ENCODE peak calls at places on chromosomes 12 and 14, in four cellular contexts. One of them, this sample, is unnamed.
A peak's percentile ranks its signal among the peaks of the same experiment; 100 is the strongest.

GRCh38 chr14:41606249-41607118 is at the start of gene LRFN5:
- DNase-seq in heart right ventricle: peak; percentile 45
- DNase-seq in BJ: no peak
- DNase-seq in dorsolateral prefrontal cortex: peak; percentile 56
- DNase-seq in this sample: peak; percentile 36

GRCh38 chr12:65798903-65799302 is 25.4 kb upstream of the HMGA2 start:
- DNase-seq in heart right ventricle: no peak
- DNase-seq in dorsolateral prefrontal cortex: no peak
- DNase-seq in BJ: no peak
- DNase-seq in this sample: no peak

GRCh38 chr14:36659822-36660735 is 1.6 kb upstream of the PAX9 start:
- DNase-seq in heart right ventricle: no peak
- DNase-seq in BJ: no peak
- DNase-seq in dorsolateral prefrontal cortex: no peak
- DNase-seq in this sample: no peak

GRCh38 chr12:108728820-108729611 is 2.3 kb downstream of the CORO1C start:
- DNase-seq in BJ: no peak
- DNase-seq in heart right ventricle: no peak
- DNase-seq in dorsolateral prefrontal cortex: no peak
- DNase-seq in this sample: no peak

GRCh38 chr12:78697817-78698415 is 166.7 kb upstream of the SYT1 start:
- DNase-seq in dorsolateral prefrontal cortex: no peak
- DNase-seq in BJ: no peak
- DNase-seq in heart right ventricle: no peak
- DNase-seq in this sample: no peak

GRCh38 chr12:56315626-56316473 is at the start of gene CNPY2:
- DNase-seq in heart right ventricle: peak; percentile 94
- DNase-seq in BJ: peak; percentile 84
- DNase-seq in dorsolateral prefrontal cortex: peak; percentile 90
- DNase-seq in this sample: peak; percentile 97

GRCh38 chr14:94157195-94157594 is 16.9 kb upstream of the PPP4R4 start:
- DNase-seq in BJ: no peak
- DNase-seq in heart right ventricle: no peak
- DNase-seq in dorsolateral prefrontal cortex: no peak
- DNase-seq in this sample: no peak

GRCh38 chr12:15664491-15664890 is 124.7 kb downstream of the EPS8 start:
- DNase-seq in BJ: no peak
- DNase-seq in dorsolateral prefrontal cortex: no peak
- DNase-seq in heart right ventricle: no peak
- DNase-seq in this sample: no peak

GRCh38 chr12:12686925-12687324 is 9.1 kb downstream of the GPR19 start:
- DNase-seq in BJ: peak; percentile 26
- DNase-seq in heart right ventricle: no peak
- DNase-seq in dorsolateral prefrontal cortex: no peak
- DNase-seq in this sample: no peak

GRCh38 chr12:130646690-130647089 is 69.4 kb downstream of the RIMBP2 start:
- DNase-seq in dorsolateral prefrontal cortex: no peak
- DNase-seq in BJ: no peak
- DNase-seq in heart right ventricle: no peak
- DNase-seq in this sample: no peak

GRCh38 chr12:8951744-8952143 is 2.3 kb upstream of the M6PR start:
- DNase-seq in dorsolateral prefrontal cortex: no peak
- DNase-seq in BJ: no peak
- DNase-seq in heart right ventricle: no peak
- DNase-seq in this sample: no peak

GRCh38 chr12:63820427-63820826 is 24.1 kb upstream of the SRGAP1 start:
- DNase-seq in heart right ventricle: no peak
- DNase-seq in dorsolateral prefrontal cortex: no peak
- DNase-seq in BJ: no peak
- DNase-seq in this sample: no peak

GRCh38 chr12:20527396-20528154 is 159.2 kb downstream of the PDE3A start:
- DNase-seq in heart right ventricle: no peak
- DNase-seq in BJ: no peak
- DNase-seq in dorsolateral prefrontal cortex: no peak
- DNase-seq in this sample: no peak

GRCh38 chr14:61213116-61213720 is 67.9 kb downstream of the TMEM30B start:
- DNase-seq in BJ: peak; percentile 84
- DNase-seq in dorsolateral prefrontal cortex: no peak
- DNase-seq in heart right ventricle: no peak
- DNase-seq in this sample: no peak

GRCh38 chr12:46470039-46470627 is 97.6 kb upstream of the SLC38A2 start:
- DNase-seq in heart right ventricle: no peak
- DNase-seq in dorsolateral prefrontal cortex: no peak
- DNase-seq in BJ: no peak
- DNase-seq in this sample: no peak

GRCh38 chr12:124653169-124653931 is 85.9 kb upstream of the NCOR2 start:
- DNase-seq in BJ: no peak
- DNase-seq in heart right ventricle: no peak
- DNase-seq in dorsolateral prefrontal cortex: no peak
- DNase-seq in this sample: peak; percentile 70

GRCh38 chr14:54572316-54572715 is 5.4 kb downstream of the SAMD4A start:
- DNase-seq in BJ: no peak
- DNase-seq in heart right ventricle: no peak
- DNase-seq in dorsolateral prefrontal cortex: no peak
- DNase-seq in this sample: no peak

GRCh38 chr12:52569726-52570125 is 3.9 kb downstream of the KRT74 start:
- DNase-seq in heart right ventricle: no peak
- DNase-seq in BJ: no peak
- DNase-seq in dorsolateral prefrontal cortex: no peak
- DNase-seq in this sample: peak; percentile 13

GRCh38 chr14:63713058-63713457 is 14.8 kb downstream of the SGPP1 start:
- DNase-seq in BJ: no peak
- DNase-seq in dorsolateral prefrontal cortex: no peak
- DNase-seq in heart right ventricle: no peak
- DNase-seq in this sample: no peak

GRCh38 chr12:24378548-24379011 is 429.1 kb upstream of the SOX5 start:
- DNase-seq in dorsolateral prefrontal cortex: no peak
- DNase-seq in BJ: peak; percentile 44
- DNase-seq in heart right ventricle: no peak
- DNase-seq in this sample: no peak

GRCh38 chr12:1470051-1470450 is 124.3 kb downstream of the FBXL14 start:
- DNase-seq in dorsolateral prefrontal cortex: no peak
- DNase-seq in BJ: no peak
- DNase-seq in heart right ventricle: no peak
- DNase-seq in this sample: no peak

GRCh38 chr14:32256606-32257005 is 53.5 kb upstream of the RNU6-8 start:
- DNase-seq in dorsolateral prefrontal cortex: no peak
- DNase-seq in BJ: peak; percentile 72
- DNase-seq in heart right ventricle: no peak
- DNase-seq in this sample: no peak

GRCh38 chr12:14868916-14869315 is 16.7 kb downstream of the MGP start:
- DNase-seq in dorsolateral prefrontal cortex: no peak
- DNase-seq in heart right ventricle: no peak
- DNase-seq in BJ: no peak
- DNase-seq in this sample: no peak

GRCh38 chr14:51443195-51444018 is 203.4 kb downstream of the TMX1 start:
- DNase-seq in BJ: no peak
- DNase-seq in heart right ventricle: no peak
- DNase-seq in dorsolateral prefrontal cortex: peak; percentile 6
- DNase-seq in this sample: no peak

GRCh38 chr14:87503711-87504110 is 489.3 kb downstream of the GALC start:
- DNase-seq in BJ: no peak
- DNase-seq in dorsolateral prefrontal cortex: no peak
- DNase-seq in heart right ventricle: no peak
- DNase-seq in this sample: no peak

GRCh38 chr12:120822832-120823503 is 81.2 kb downstream of the SPPL3 start:
- DNase-seq in dorsolateral prefrontal cortex: no peak
- DNase-seq in heart right ventricle: no peak
- DNase-seq in BJ: no peak
- DNase-seq in this sample: no peak
- H3K4me3 ChIP-seq in dorsolateral prefrontal cortex: no peak overlapping the region
- H3K4me3 ChIP-seq in heart right ventricle: no peak overlapping the region
- H3K4me3 ChIP-seq in BJ: no peak overlapping the region
- H3K4me3 ChIP-seq in this sample: no peak overlapping the region

GRCh38 chr12:51517800-51518199 is 73.2 kb upstream of the SCN8A start:
- DNase-seq in dorsolateral prefrontal cortex: no peak
- DNase-seq in heart right ventricle: no peak
- DNase-seq in BJ: no peak
- DNase-seq in this sample: no peak
- TF ChIP-seq CTCF in dorsolateral prefrontal cortex: no peak
- TF ChIP-seq CTCF in heart right ventricle: no peak
- TF ChIP-seq CTCF in BJ: no peak
- TF ChIP-seq CTCF in this sample: no peak

DNA sequence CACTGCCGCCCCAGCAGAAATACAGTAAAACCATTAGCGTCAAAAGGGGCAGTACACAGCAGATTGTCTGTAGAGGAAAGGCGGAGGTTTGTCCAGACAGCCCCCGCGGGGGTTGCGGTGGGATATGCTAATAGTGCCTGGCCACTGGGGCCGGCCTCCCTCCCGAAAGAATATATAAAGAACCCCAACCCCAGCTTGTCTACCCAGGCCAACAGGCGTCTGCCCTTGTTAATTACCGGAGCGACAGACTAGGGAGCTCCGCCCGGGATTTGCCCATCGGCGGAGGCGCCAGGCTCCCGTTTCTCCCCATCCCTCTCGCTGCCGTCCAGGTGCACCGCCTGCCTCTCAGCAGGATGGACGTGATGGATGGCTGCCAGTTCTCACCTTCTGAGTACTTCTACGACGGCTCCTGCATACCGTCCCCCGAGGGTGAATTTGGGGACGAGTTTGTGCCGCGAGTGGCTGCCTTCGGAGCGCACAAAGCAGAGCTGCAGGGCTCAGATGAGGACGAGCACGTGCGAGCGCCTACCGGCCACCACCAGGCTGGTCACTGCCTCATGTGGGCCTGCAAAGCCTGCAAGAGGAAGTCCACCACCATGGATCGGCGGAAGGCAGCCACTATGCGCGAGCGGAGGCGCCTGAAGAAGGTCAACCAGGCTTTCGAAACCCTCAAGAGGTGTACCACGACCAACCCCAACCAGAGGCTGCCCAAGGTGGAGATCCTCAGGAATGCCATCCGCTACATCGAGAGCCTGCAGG is at the start of gene MYF5:
- DNase-seq in heart right ventricle: no peak
- DNase-seq in dorsolateral prefrontal cortex: no peak
- DNase-seq in BJ: no peak
- DNase-seq in this sample: no peak
- H3K4me3 ChIP-seq in heart right ventricle: no peak within 1 kb of the TSS
- H3K4me3 ChIP-seq in dorsolateral prefrontal cortex: no peak within 1 kb of the TSS
- H3K4me3 ChIP-seq in BJ: no peak within 1 kb of the TSS
- H3K4me3 ChIP-seq in this sample: peak within 1 kb of the TSS; percentile 26

GRCh38 chr12:112381898-112382796 is at the start of gene HECTD4:
- DNase-seq in heart right ventricle: peak; percentile 97
- DNase-seq in BJ: no peak
- DNase-seq in dorsolateral prefrontal cortex: peak; percentile 98
- DNase-seq in this sample: peak; percentile 98

GRCh38 chr12:112381421-112381897 is 772 bp downstream of the HECTD4 start:
- DNase-seq in BJ: no peak
- DNase-seq in heart right ventricle: peak; percentile 15
- DNase-seq in dorsolateral prefrontal cortex: no peak
- DNase-seq in this sample: peak; percentile 18

GRCh38 chr12:112380663-112381420 is 1.4 kb downstream of the HECTD4 start:
- DNase-seq in BJ: no peak
- DNase-seq in heart right ventricle: peak; percentile 10
- DNase-seq in dorsolateral prefrontal cortex: peak; percentile 14
- DNase-seq in this sample: no peak

GRCh38 chr12:112386726-112387125 is 4.5 kb upstream of the HECTD4 start:
- DNase-seq in BJ: no peak
- DNase-seq in heart right ventricle: peak; percentile 23
- DNase-seq in dorsolateral prefrontal cortex: no peak
- DNase-seq in this sample: no peak

DNA sequence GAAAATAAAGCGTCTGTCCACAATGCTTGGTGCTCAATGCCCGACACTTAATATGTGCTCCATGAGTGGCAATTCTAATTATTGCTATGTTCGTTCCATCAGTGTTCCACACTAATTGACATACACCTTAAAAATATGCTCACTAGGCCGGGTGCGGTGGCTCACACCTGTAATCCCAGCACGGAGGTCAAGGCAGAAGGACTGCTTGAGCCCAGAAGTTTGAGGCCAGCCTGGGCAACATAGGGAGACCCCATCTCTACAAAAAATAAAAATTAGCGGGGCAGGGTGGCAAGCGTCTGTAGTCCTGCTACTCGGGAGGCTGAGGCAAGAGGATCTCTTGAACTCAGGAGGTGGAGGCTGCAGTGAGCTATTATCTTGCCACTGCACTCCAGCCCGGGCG is 635 bp upstream of the HECTD4 start:
- DNase-seq in dorsolateral prefrontal cortex: no peak
- DNase-seq in heart right ventricle: no peak
- DNase-seq in BJ: no peak
- DNase-seq in this sample: no peak
- TF ChIP-seq CTCF in dorsolateral prefrontal cortex: no peak
- TF ChIP-seq CTCF in heart right ventricle: no peak
- TF ChIP-seq CTCF in BJ: no peak
- TF ChIP-seq CTCF in this sample: no peak